ENCODE peak calls at places on chromosomes 2 and 18, in five cellular contexts. P is NCI-H1417; J is uterus; I is activated B cell treated with CpG ODN at 0.5 μM for 24 hours; K is activated T-cell treated with anti-CD3 and anti-CD28 coated beads, Interleukin-2, amount 50 U/mL, for 72 hours. T is an unnamed sample.

GRCh38 chr2:219557791-219558785 is 13.3 kb downstream of the OBSL1 start:
- DNase-seq in P (no peak), J (no peak), I (no peak), K (no peak), T (no peak)

GRCh38 chr2:230908094-230908594 is 16.9 kb downstream of the GPR55 start:
- DNase-seq in P (no peak), J (no peak), I (peak; percentile 5), K (no peak), T (no peak)

GRCh38 chr2:229335349-229335748 is 64.3 kb upstream of the PID1 start:
- DNase-seq in P (no peak), J (no peak), I (no peak), K (no peak), T (no peak)

GRCh38 chr2:237760506-237761502 is 37.8 kb upstream of the RBM44 start:
- DNase-seq in P (no peak), J (no peak), I (no peak), K (no peak), T (no peak)

GRCh38 chr2:236557894-236558532 is 11.6 kb upstream of the ACKR3 start:
- DNase-seq in P (no peak), J (no peak), I (no peak), K (no peak), T (no peak)

GRCh38 chr2:29012211-29012681 is 31.1 kb downstream of the TOGARAM2 start:
- DNase-seq in P (no peak), J (no peak), I (no peak), K (peak; percentile 28), T (no peak)

GRCh38 chr2:65722028-65722427 is 289.6 kb upstream of the SPRED2 start:
- DNase-seq in P (peak; percentile 38), J (peak; percentile 60), I (no peak), K (no peak), T (peak; percentile 31)

GRCh38 chr2:7014201-7014640 is 97.0 kb downstream of the RNF144A start:
- DNase-seq in P (no peak), J (no peak), I (no peak), K (peak; percentile 8), T (no peak)

GRCh38 chr2:105772362-105772761 is 27.6 kb downstream of the NCK2 start:
- DNase-seq in P (no peak), J (no peak), I (no peak), K (no peak), T (no peak)

GRCh38 chr2:238130696-238131628 is 7.5 kb upstream of the KLHL30 start:
- DNase-seq in P (no peak), J (no peak), I (no peak), K (no peak), T (no peak)

GRCh38 chr2:119431976-119432881 is 575 bp downstream of the TMEM37 start:
- DNase-seq in P (no peak), J (no peak), I (no peak), K (peak; percentile 4), T (no peak)

GRCh38 chr18:40347261-40347660 is 1607.8 kb upstream of the PIK3C3 start:
- DNase-seq in P (peak; percentile 36), J (no peak), I (no peak), K (no peak), T (no peak)

GRCh38 chr2:132804045-132804444 is 134.0 kb upstream of the LYPD1 start:
- DNase-seq in P (no peak), J (no peak), I (no peak), K (no peak), T (peak; percentile 86)

GRCh38 chr2:27211241-27211942 is 449 bp upstream of the ATRAID start:
- DNase-seq in P (no peak), J (no peak), I (no peak), K (no peak), T (no peak)

GRCh38 chr18:56489901-56490300 is 148.5 kb downstream of the TXNL1 start:
- DNase-seq in P (no peak), J (no peak), I (no peak), K (no peak), T (no peak)

GRCh38 chr2:120398051-120398960 is 52.4 kb downstream of the INHBB start:
- DNase-seq in P (no peak), J (no peak), I (peak; percentile 5), K (no peak), T (no peak)

GRCh38 chr2:100813527-100813926 is 6.4 kb upstream of the NPAS2 start:
- DNase-seq in P (peak; percentile 44), J (no peak), I (no peak), K (no peak), T (no peak)

GRCh38 chr2:142819411-142819810 is 58.1 kb upstream of the KYNU start:
- DNase-seq in P (no peak), J (no peak), I (no peak), K (no peak), T (no peak)

T was measured in DMS153.